ENCODE peak calls at places on chromosomes 4 and X, in eight cellular contexts. C is T follicular helper cell, E is M059J, F is neuronal stem cell, T is nucleus accumbens, K is iPS DF 6.9, M is H7, X is NCI-H1930. R is an unnamed sample.

GRCh38 chr4:153114771-153115321 is 89.4 kb upstream of the TRIM2 start:
- DNase-seq in M (no peak), C (peak), T (no peak), E (peak), X (no peak), F (no peak), K (no peak), R (peak)

GRCh38 chr4:8319731-8320385 is 50.3 kb downstream of the HTRA3 start:
- DNase-seq in E (no peak), K (no peak), X (no peak), C (no peak), F (no peak), M (no peak), T (no peak), R (no peak)

GRCh38 chrX:71098302-71098701 is 2.7 kb downstream of the FOXO4 start:
- DNase-seq in M (peak), T (no peak), F (no peak), C (peak), E (peak), K (no peak), X (no peak), R (peak)

GRCh38 chr4:1410491-1411325 is 4.5 kb upstream of the NKX1-1 start:
- DNase-seq in K (peak), E (peak), F (peak), T (no peak), X (no peak), C (no peak), M (peak), R (no peak)

GRCh38 chrX:46125139-46125538 is 420.1 kb downstream of the ZNF674 start:
- DNase-seq in M (no peak), T (no peak), K (no peak), E (peak), X (no peak), F (no peak), C (no peak), R (no peak)

GRCh38 chr4:17667253-17667652 is 52.8 kb downstream of the MED28 start:
- DNase-seq in T (no peak), E (no peak), K (no peak), X (no peak), C (no peak), M (no peak), F (no peak), R (no peak)

GRCh38 chr4:118338518-118338917 is 14.3 kb downstream of the PRSS12 start:
- DNase-seq in C (no peak), F (no peak), E (no peak), X (no peak), T (no peak), M (no peak), K (no peak), R (no peak)

GRCh38 chr4:39846135-39846534 is 131.6 kb downstream of the PDS5A start:
- DNase-seq in M (no peak), E (peak), X (no peak), F (no peak), C (no peak), K (no peak), T (no peak), R (no peak)

GRCh38 chrX:153968255-153968654 is 3.4 kb downstream of the HCFC1 start:
- DNase-seq in X (no peak), T (no peak), E (no peak), K (no peak), F (no peak), C (no peak), M (no peak), R (no peak)

GRCh38 chrX:124641737-124642491 is 295.6 kb downstream of the SH2D1A start:
- DNase-seq in F (no peak), C (no peak), K (no peak), X (no peak), T (no peak), E (no peak), M (no peak), R (no peak)

GRCh38 chrX:10017866-10018265 is 50.7 kb downstream of the CLDN34 start:
- DNase-seq in T (no peak), F (no peak), M (peak), E (peak), K (no peak), X (no peak), C (no peak), R (no peak)

GRCh38 chrX:152641996-152642395 is 4.3 kb downstream of the GABRQ start:
- DNase-seq in F (peak), X (no peak), C (no peak), E (peak), K (no peak), T (peak), M (peak), R (no peak)

GRCh38 chr4:83179205-83179604 is 64.7 kb upstream of the PLAC8 start:
- DNase-seq in M (no peak), X (no peak), C (no peak), K (no peak), T (no peak), E (no peak), F (no peak), R (no peak)

GRCh38 chr4:26404597-26405323 is 83.9 kb downstream of the RBPJ start:
- DNase-seq in M (no peak), C (no peak), F (no peak), E (no peak), X (no peak), T (no peak), K (no peak), R (no peak)

GRCh38 chrX:134406230-134406794 is 53.7 kb upstream of the HPRT1 start:
- DNase-seq in F (no peak), E (no peak), T (no peak), X (no peak), C (no peak), M (no peak), K (no peak), R (no peak)

GRCh38 chrX:1134976-1135375 is 77.5 kb downstream of the CRLF2 start:
- DNase-seq in T (no peak), E (no peak), F (no peak), C (no peak), K (no peak), X (no peak), M (no peak), R (no peak)

GRCh38 chr4:146311238-146311970 is 97.1 kb downstream of the REELD1 start:
- DNase-seq in X (no peak), F (no peak), C (no peak), K (no peak), M (no peak), E (no peak), T (no peak), R (no peak)

GRCh38 chrX:2732076-2732475 is 19.8 kb upstream of the XG start:
- DNase-seq in C (no peak), T (no peak), E (no peak), F (no peak), X (no peak), K (no peak), M (no peak), R (no peak)

GRCh38 chrX:101619336-101619735 is 1.5 kb upstream of the ARMCX6 start:
- DNase-seq in E (peak), C (no peak), X (peak), K (no peak), F (no peak), M (peak), T (no peak), R (peak)

GRCh38 chr4:182806259-182807252 is 110.6 kb downstream of the DCTD start:
- DNase-seq in T (peak), X (no peak), K (peak), M (peak), E (peak), F (peak), C (peak), R (peak)

GRCh38 chr4:44493924-44494323 is 45.3 kb upstream of the KCTD8 start:
- DNase-seq in X (no peak), T (no peak), F (peak), M (peak), K (peak), E (peak), C (no peak), R (no peak)

GRCh38 chrX:42846741-42847140 is 68.8 kb upstream of the PPP1R2C start:
- DNase-seq in M (no peak), E (peak), K (no peak), C (no peak), T (no peak), F (no peak), X (no peak), R (no peak)

GRCh38 chr4:166594326-166594946 is 639.9 kb downstream of the SPOCK3 start:
- DNase-seq in E (peak), K (peak), F (peak), C (no peak), M (peak), X (peak), T (no peak), R (no peak)

GRCh38 chr4:89922881-89923280 is 28.2 kb downstream of the MMRN1 start:
- DNase-seq in T (no peak), K (no peak), C (no peak), M (no peak), F (no peak), E (no peak), X (no peak), R (no peak)

GRCh38 chrX:84501798-84502628 is at the start of gene HDX:
- DNase-seq in K (no peak), X (peak), T (peak), M (peak), C (peak), E (peak), F (peak), R (peak)

GRCh38 chr4:173192375-173193162 is 24.0 kb downstream of the GALNT7 start:
- DNase-seq in K (no peak), T (no peak), E (no peak), X (no peak), C (no peak), F (no peak), M (no peak), R (no peak)

GRCh38 chr4:16889945-16890344 is 8.5 kb downstream of the LDB2 start:
- DNase-seq in F (no peak), C (no peak), T (no peak), M (no peak), E (no peak), K (no peak), X (no peak), R (no peak)

GRCh38 chr4:183100827-183101226 is 1.8 kb downstream of the WWC2 start:
- DNase-seq in E (no peak), M (no peak), K (no peak), X (no peak), F (no peak), T (no peak), C (no peak), R (no peak)

GRCh38 chrX:47540754-47541538 is 20.1 kb upstream of the ARAF start:
- DNase-seq in M (peak), E (peak), C (no peak), T (peak), X (peak), F (peak), K (peak), R (no peak)

GRCh38 chr4:52716364-52717151 is 34.7 kb downstream of the ERVMER34-1 start:
- DNase-seq in T (no peak), C (no peak), K (no peak), X (no peak), F (no peak), M (no peak), E (no peak), R (no peak)

R was measured in activated naive CD4-positive, alpha-beta T cell treated with anti-CD3 and anti-CD28 coated beads, Interleukin-2, amount 50 U/mL, for 72 hours.